ENCODE peak calls at places on chromosome 12, in nine cellular contexts. R is astrocyte, Z is PC-9, W is GM23248, F is PC-3, N is neuronal stem cell, Y is IMR-90, C is K562, Q is neural progenitor cell. J is an unnamed sample.

GRCh38 chr12:107322063-107322462 is 228.7 kb upstream of the CRY1 start:
- DNase-seq in R (no peak), Z (no peak), W (no peak), F (no peak), N (no peak), Y (no peak), C (no peak), Q (no peak), J (no peak)

GRCh38 chr12:99261256-99261655 is 386.3 kb upstream of the GARIN6 start:
- DNase-seq in R (no peak), Z (no peak), W (no peak), F (no peak), N (no peak), Y (no peak), C (no peak), Q (no peak), J (no peak)

GRCh38 chr12:29148065-29148957 is 767 bp upstream of the FAR2 start:
- DNase-seq in R (no peak), Z (peak), W (peak), F (peak), N (no peak), Y (no peak), C (peak), Q (peak), J (peak)

GRCh38 chr12:130752692-130753230 is 36.7 kb upstream of the RIMBP2 start:
- DNase-seq in R (no peak), Z (no peak), W (no peak), F (no peak), N (peak), Y (no peak), C (no peak), Q (peak), J (no peak)

GRCh38 chr12:122203301-122203967 is at the start of gene B3GNT4:
- DNase-seq in R (peak), Z (peak), W (peak), F (peak), N (no peak), Y (peak), C (peak), Q (peak), J (peak)

GRCh38 chr12:52903285-52903854 is 1.5 kb downstream of the KRT8 start:
- DNase-seq in R (peak), Z (no peak), W (peak), F (peak), N (peak), Y (peak), C (peak), Q (peak), J (peak)

GRCh38 chr12:87082756-87083155 is 826.6 kb upstream of the MGAT4C start:
- DNase-seq in R (no peak), Z (no peak), W (peak), F (peak), N (no peak), Y (no peak), C (no peak), Q (no peak), J (no peak)

GRCh38 chr12:26434299-26434915 is 239.0 kb downstream of the SSPN start:
- DNase-seq in R (peak), Z (peak), W (peak), F (peak), N (peak), Y (peak), C (peak), Q (peak), J (peak)

GRCh38 chr12:99170026-99170425 is 477.5 kb upstream of the GARIN6 start:
- DNase-seq in R (no peak), Z (no peak), W (no peak), F (no peak), N (no peak), Y (no peak), C (no peak), Q (no peak), J (no peak)

GRCh38 chr12:106291342-106291741 is 11.2 kb upstream of the TCP11L2 start:
- DNase-seq in R (no peak), Z (no peak), W (no peak), F (no peak), N (no peak), Y (no peak), C (no peak), Q (no peak), J (no peak)

GRCh38 chr12:119645535-119646059 is 22.3 kb upstream of the PRKAB1 start:
- DNase-seq in R (no peak), Z (no peak), W (no peak), F (no peak), N (no peak), Y (no peak), C (no peak), Q (no peak), J (no peak)

GRCh38 chr12:100290016-100290415 is 23.0 kb downstream of the SCYL2 start:
- DNase-seq in R (no peak), Z (no peak), W (no peak), F (no peak), N (no peak), Y (no peak), C (no peak), Q (no peak), J (no peak)

GRCh38 chr12:30967026-30967425 is 40.5 kb downstream of the TSPAN11 start:
- DNase-seq in R (no peak), Z (no peak), W (no peak), F (no peak), N (no peak), Y (no peak), C (no peak), Q (no peak), J (no peak)

GRCh38 chr12:132049876-132050275 is 94.2 kb downstream of the DDX51 start:
- DNase-seq in R (no peak), Z (no peak), W (no peak), F (no peak), N (no peak), Y (no peak), C (no peak), Q (no peak), J (no peak)

GRCh38 chr12:62604856-62605255 is 138.2 kb downstream of the MON2 start:
- DNase-seq in R (peak), Z (no peak), W (peak), F (no peak), N (no peak), Y (peak), C (peak), Q (no peak), J (no peak)

GRCh38 chr12:113278141-113278540 is 56.8 kb downstream of the SLC8B1 start:
- DNase-seq in R (no peak), Z (no peak), W (no peak), F (no peak), N (no peak), Y (no peak), C (no peak), Q (no peak), J (no peak)

GRCh38 chr12:57533108-57533507 is 10.5 kb downstream of the MBD6 start:
- DNase-seq in R (no peak), Z (no peak), W (no peak), F (no peak), N (no peak), Y (no peak), C (no peak), Q (no peak), J (no peak)

GRCh38 chr12:51846911-51847829 is 1.3 kb downstream of the FIGNL2 start:
- DNase-seq in R (no peak), Z (no peak), W (peak), F (no peak), N (peak), Y (no peak), C (no peak), Q (peak), J (peak)

GRCh38 chr12:4270016-4270669 is 3.4 kb upstream of the CCND2 start:
- DNase-seq in R (no peak), Z (no peak), W (no peak), F (no peak), N (no peak), Y (no peak), C (peak), Q (peak), J (no peak)

GRCh38 chr12:116687888-116688287 is 50.0 kb downstream of the SPRING1 start:
- DNase-seq in R (no peak), Z (no peak), W (peak), F (peak), N (no peak), Y (no peak), C (peak), Q (peak), J (peak)
- H2AFZ ChIP-seq in R (peak), Z (no peak), W (no peak), F (no peak), N (peak), Y (no peak), C (peak), Q (peak), J (no peak)

DNA sequence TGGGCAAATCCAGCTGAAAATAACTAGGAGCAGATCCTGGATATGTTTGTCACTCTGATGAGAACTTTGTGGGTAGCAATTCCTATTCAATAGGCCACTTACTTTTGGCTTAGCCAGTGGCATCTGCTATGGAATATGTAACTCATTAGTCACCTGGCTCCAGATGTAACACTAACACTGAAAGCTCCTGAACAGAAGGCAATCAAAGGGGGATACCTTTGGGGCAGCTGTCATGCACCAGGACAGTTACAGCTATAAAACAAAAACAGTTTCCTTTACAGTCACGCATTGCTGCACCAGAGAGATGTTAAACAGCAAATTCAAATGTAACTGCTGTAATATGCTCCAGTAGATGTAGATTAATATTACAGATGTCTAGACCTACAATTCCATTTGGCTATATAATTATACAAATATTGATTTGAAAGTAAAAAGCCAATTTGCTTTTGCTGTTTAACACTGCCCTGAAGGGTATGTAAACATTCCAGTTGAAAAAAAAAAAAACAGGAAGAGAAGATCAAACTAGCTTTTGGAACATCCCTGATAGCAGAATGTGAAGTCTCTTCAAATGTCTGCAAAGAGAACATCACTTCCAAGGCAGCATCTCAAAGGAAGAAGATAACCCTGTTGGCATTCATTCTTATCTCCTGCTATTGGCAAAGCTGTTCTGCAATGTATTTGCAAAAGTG is 18.4 kb downstream of the RACGAP1 start:
- DNase-seq in R (peak), Z (no peak), W (peak), F (peak), N (no peak), Y (peak), C (no peak), Q (no peak), J (no peak)
- H2AFZ ChIP-seq in R (no peak), Z (no peak), W (no peak), F (no peak), N (no peak), Y (no peak), C (no peak), Q (no peak), J (no peak)

GRCh38 chr12:93000026-93000425 is 70.9 kb upstream of the EEA1 start:
- DNase-seq in R (no peak), Z (no peak), W (no peak), F (peak), N (no peak), Y (no peak), C (no peak), Q (no peak), J (no peak)
- H2AFZ ChIP-seq in R (no peak), Z (peak), W (no peak), F (peak), N (no peak), Y (no peak), C (peak), Q (no peak), J (no peak)

GRCh38 chr12:93925585-93925984 is 222.8 kb upstream of the PLXNC1 start:
- DNase-seq in R (no peak), Z (no peak), W (no peak), F (no peak), N (no peak), Y (no peak), C (no peak), Q (no peak), J (no peak)

GRCh38 chr12:93926237-93926636 is 222.1 kb upstream of the PLXNC1 start:
- DNase-seq in R (no peak), Z (no peak), W (no peak), F (no peak), N (no peak), Y (no peak), C (no peak), Q (no peak), J (no peak)

GRCh38 chr12:93921511-93921910 is 226.9 kb upstream of the PLXNC1 start:
- DNase-seq in R (no peak), Z (no peak), W (no peak), F (peak), N (no peak), Y (no peak), C (no peak), Q (no peak), J (no peak)

GRCh38 chr12:93922583-93923006 is 225.8 kb upstream of the PLXNC1 start:
- DNase-seq in R (no peak), Z (no peak), W (no peak), F (no peak), N (no peak), Y (no peak), C (no peak), Q (no peak), J (no peak)

GRCh38 chr12:93924367-93924766 is 224.0 kb upstream of the PLXNC1 start:
- DNase-seq in R (no peak), Z (no peak), W (no peak), F (no peak), N (no peak), Y (no peak), C (no peak), Q (no peak), J (no peak)
- H2AFZ ChIP-seq in R (no peak), Z (no peak), W (no peak), F (no peak), N (no peak), Y (no peak), C (no peak), Q (no peak), J (no peak)

GRCh38 chr12:12794686-12795085 is 9.2 kb downstream of the APOLD1 start:
- DNase-seq in R (no peak), Z (no peak), W (no peak), F (peak), N (no peak), Y (no peak), C (no peak), Q (no peak), J (no peak)
- H2AFZ ChIP-seq in R (no peak), Z (peak), W (no peak), F (no peak), N (no peak), Y (no peak), C (no peak), Q (no peak), J (no peak)

GRCh38 chr12:70379856-70380255 is 13.8 kb downstream of the KCNMB4 start:
- DNase-seq in R (no peak), Z (no peak), W (no peak), F (no peak), N (no peak), Y (no peak), C (no peak), Q (no peak), J (no peak)
- H2AFZ ChIP-seq in R (no peak), Z (no peak), W (no peak), F (no peak), N (no peak), Y (no peak), C (no peak), Q (no peak), J (no peak)

J was measured in hepatocyte.